ENCODE peak calls at places on chromosomes 1 and 21, in ten cellular contexts. S, J, W, Y, R, M, B, X, H and D are unnamed samples.
A peak's percentile ranks its signal among the peaks of the same experiment; 100 is the strongest.

GRCh38 chr1:155044812-155045690 is 6.1 kb upstream of the ADAM15 start:
- DNase-seq in S (no peak), M (peak; percentile 93), H (peak; percentile 82), R (peak; percentile 92), Y (peak; percentile 48), J (peak; percentile 88), B (peak; percentile 79), W (peak; percentile 78), X (peak; percentile 52), D (peak; percentile 84)

GRCh38 chr1:192351550-192351949 is 34.8 kb downstream of the RGS21 start:
- DNase-seq in Y (no peak), M (no peak), S (no peak), H (no peak), J (no peak), B (no peak), R (no peak), W (no peak), X (no peak), D (no peak)

GRCh38 chr1:169288011-169288414 is 79.6 kb downstream of the NME7 start:
- DNase-seq in M (no peak), B (no peak), R (no peak), H (no peak), W (no peak), Y (no peak), J (no peak), S (no peak), X (no peak), D (no peak)

GRCh38 chr21:39676054-39676771 is 63.5 kb downstream of the B3GALT5 start:
- DNase-seq in S (peak; percentile 30), M (no peak), J (peak; percentile 53), H (no peak), Y (no peak), X (no peak), B (no peak), R (no peak), W (no peak), D (no peak)

GRCh38 chr1:95073446-95073845 is 695 bp upstream of the ALG14 start:
- DNase-seq in S (no peak), W (no peak), H (no peak), R (no peak), J (no peak), B (no peak), X (no peak), Y (no peak), M (no peak), D (no peak)

GRCh38 chr1:4676258-4676657 is 21.8 kb downstream of the AJAP1 start:
- DNase-seq in M (no peak), S (no peak), R (no peak), J (no peak), X (no peak), H (no peak), Y (no peak), W (no peak), B (no peak), D (no peak)

GRCh38 chr1:83954301-83954823 is 44.6 kb downstream of the TTLL7 start:
- DNase-seq in H (no peak), B (no peak), J (no peak), Y (no peak), W (no peak), R (no peak), S (no peak), M (no peak), X (no peak), D (no peak)

GRCh38 chr1:245215071-245215470 is 60.3 kb downstream of the KIF26B start:
- DNase-seq in J (no peak), H (no peak), W (no peak), Y (no peak), B (no peak), X (no peak), M (no peak), R (no peak), S (no peak), D (no peak)

GRCh38 chr1:12541274-12542137 is 76.5 kb downstream of the DHRS3 start:
- DNase-seq in Y (no peak), M (no peak), R (peak; percentile 81), H (no peak), S (no peak), B (no peak), W (no peak), J (peak; percentile 71), X (no peak), D (peak; percentile 70)

GRCh38 chr1:180167721-180168467 is 13.2 kb downstream of the QSOX1 start:
- DNase-seq in B (peak; percentile 50), Y (no peak), M (peak; percentile 46), R (peak; percentile 94), W (no peak), S (no peak), J (peak; percentile 52), H (peak; percentile 17), X (no peak), D (peak; percentile 97)

GRCh38 chr1:100353988-100354387 is 1.7 kb downstream of the CDC14A start:
- DNase-seq in B (peak; percentile 52), X (no peak), R (no peak), J (no peak), M (peak; percentile 45), Y (no peak), H (no peak), S (no peak), W (no peak), D (peak; percentile 2)

GRCh38 chr1:247375747-247376146 is 40.2 kb upstream of the NLRP3 start:
- DNase-seq in M (no peak), J (no peak), W (no peak), S (no peak), R (no peak), B (no peak), X (no peak), H (no peak), Y (no peak), D (no peak)

GRCh38 chr1:168504064-168504837 is 39.5 kb downstream of the XCL2 start:
- DNase-seq in M (peak; percentile 10), Y (no peak), W (no peak), H (peak; percentile 66), X (no peak), J (peak; percentile 57), B (no peak), R (peak; percentile 75), S (no peak), D (no peak)

GRCh38 chr1:172969611-172970010 is 81.1 kb downstream of the TNFSF18 start:
- DNase-seq in Y (no peak), W (no peak), X (no peak), M (no peak), H (no peak), B (no peak), J (no peak), S (no peak), R (no peak), D (no peak)

DNA sequence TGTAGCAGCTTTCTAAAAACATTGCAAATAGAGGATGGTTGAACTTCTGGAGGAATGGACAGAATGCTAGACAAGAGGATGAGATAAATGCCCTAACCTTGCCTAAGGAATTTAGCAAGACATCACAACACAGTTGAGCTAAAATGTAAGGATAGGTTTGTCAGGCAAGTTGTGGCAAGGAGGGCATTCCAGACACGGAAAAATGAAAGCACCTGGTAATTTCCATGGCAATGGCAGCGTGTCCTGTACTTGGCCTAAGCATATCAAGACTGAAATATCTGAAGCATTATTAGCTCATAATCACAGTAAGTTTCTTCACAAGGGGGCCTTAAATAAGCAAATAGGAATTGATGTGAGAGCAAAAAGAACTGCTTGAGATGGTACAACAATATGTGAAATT is 105.1 kb upstream of the USP25 start:
- DNase-seq in M (no peak), W (no peak), B (no peak), J (no peak), S (no peak), X (no peak), H (no peak), R (no peak), Y (no peak), D (no peak)
- TF ChIP-seq CTCF in M (no peak), W (no peak), B (no peak), J (no peak), S (no peak), X (no peak), H (no peak), R (no peak), Y (no peak), D (no peak)

GRCh38 chr1:218451415-218451814 is 106.3 kb downstream of the TGFB2 start:
- DNase-seq in H (no peak), S (no peak), Y (no peak), X (no peak), W (no peak), M (no peak), R (no peak), J (no peak), B (no peak), D (no peak)
- TF ChIP-seq CTCF in H (no peak), S (no peak), Y (no peak), X (no peak), W (no peak), M (no peak), R (no peak), J (no peak), B (no peak), D (no peak)

DNA sequence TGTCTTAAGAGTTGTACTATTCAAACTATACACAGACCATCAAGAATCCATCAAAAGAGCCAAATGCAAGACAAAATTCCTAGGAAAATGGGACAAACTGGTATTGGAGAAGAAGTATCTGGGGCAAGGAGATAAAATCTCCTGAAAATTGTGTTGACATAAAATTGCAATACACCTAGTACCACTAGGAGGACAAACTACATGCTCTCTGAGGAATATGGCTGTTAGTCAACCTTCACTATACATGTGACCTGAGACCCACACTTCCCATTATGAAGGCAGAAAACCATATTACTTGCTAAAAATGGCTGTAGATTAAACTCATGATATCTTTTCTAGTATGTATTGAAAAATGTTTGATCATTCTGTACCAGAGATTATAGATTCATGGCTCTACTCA is 30.0 kb downstream of the IRF2BP2 start:
- DNase-seq in W (no peak), H (no peak), M (no peak), J (no peak), X (no peak), B (no peak), S (no peak), Y (no peak), R (no peak), D (no peak)
- TF ChIP-seq CTCF in W (peak; percentile 49), H (peak; percentile 42), M (peak; percentile 15), J (peak; percentile 21), X (peak; percentile 33), B (peak; percentile 43), S (no peak), Y (peak; percentile 39), R (peak; percentile 24), D (peak; percentile 38)

GRCh38 chr1:76153856-76154212 is 79.3 kb downstream of the ST6GALNAC3 start:
- DNase-seq in Y (no peak), M (no peak), R (no peak), S (no peak), J (no peak), W (no peak), H (peak; percentile 2), B (no peak), X (no peak), D (no peak)

GRCh38 chr1:76160225-76160624 is 85.7 kb downstream of the ST6GALNAC3 start:
- DNase-seq in R (no peak), H (no peak), W (no peak), Y (no peak), J (no peak), S (no peak), X (no peak), B (no peak), M (no peak), D (no peak)

GRCh38 chr1:76156987-76157386 is 82.4 kb downstream of the ST6GALNAC3 start:
- DNase-seq in B (no peak), M (no peak), X (no peak), W (no peak), S (no peak), H (no peak), J (no peak), R (no peak), Y (no peak), D (no peak)

GRCh38 chr1:76158126-76158525 is 83.6 kb downstream of the ST6GALNAC3 start:
- DNase-seq in M (no peak), J (no peak), H (no peak), W (no peak), X (no peak), S (no peak), R (no peak), B (no peak), Y (no peak), D (no peak)

GRCh38 chr1:76154213-76154956 is 79.8 kb downstream of the ST6GALNAC3 start:
- DNase-seq in S (peak; percentile 89), M (peak; percentile 13), W (peak; percentile 77), B (peak; percentile 41), H (peak; percentile 87), Y (peak; percentile 77), X (peak; percentile 61), J (peak; percentile 71), R (peak; percentile 82), D (peak; percentile 81)
- TF ChIP-seq CTCF in S (peak; percentile 99), M (peak; percentile 97), W (peak; percentile 96), B (peak; percentile 81), H (peak; percentile 91), Y (peak; percentile 90), X (peak; percentile 100), J (peak; percentile 96), R (peak; percentile 96), D (peak; percentile 90)